ENCODE peak calls at places on chromosomes 2 and 18, in five cellular contexts. J, O, I, S and H are unnamed samples.

GRCh38 chr2:146817613-146818012 is 1027.2 kb upstream of the ACVR2A start:
- DNase-seq in J (no peak), O (no peak), I (no peak), S (no peak), H (peak)

GRCh38 chr2:27016801-27017325 is 15.9 kb upstream of the TMEM214 start:
- DNase-seq in J (peak), O (peak), I (peak), S (peak), H (peak)

GRCh38 chr2:2187196-2187595 is 143.9 kb downstream of the MYT1L start:
- DNase-seq in J (no peak), O (no peak), I (no peak), S (no peak), H (no peak)

GRCh38 chr18:54100920-54101319 is 123.5 kb downstream of the MBD2 start:
- DNase-seq in J (no peak), O (no peak), I (no peak), S (no peak), H (no peak)

GRCh38 chr2:147051814-147052213 is 793.0 kb upstream of the ACVR2A start:
- DNase-seq in J (no peak), O (no peak), I (no peak), S (no peak), H (no peak)

GRCh38 chr2:72182547-72183460 is 35.1 kb upstream of the CYP26B1 start:
- DNase-seq in J (no peak), O (no peak), I (no peak), S (no peak), H (no peak)

GRCh38 chr2:160226367-160226766 is 26.3 kb upstream of the ITGB6 start:
- DNase-seq in J (no peak), O (no peak), I (no peak), S (no peak), H (no peak)

GRCh38 chr18:36329684-36330434 is 32.3 kb downstream of the FHOD3 start:
- DNase-seq in J (no peak), O (no peak), I (peak), S (no peak), H (no peak)

GRCh38 chr18:55694291-55694690 is 106.3 kb upstream of the TCF4 start:
- DNase-seq in J (no peak), O (no peak), I (no peak), S (no peak), H (no peak)

GRCh38 chr18:48529796-48530195 is 9.0 kb upstream of the CTIF start:
- DNase-seq in J (no peak), O (no peak), I (no peak), S (no peak), H (no peak)

GRCh38 chr18:58148954-58149471 is 105.0 kb downstream of the NEDD4L start:
- DNase-seq in J (no peak), O (no peak), I (no peak), S (no peak), H (no peak)

GRCh38 chr2:8654483-8654882 is 27.4 kb upstream of the ID2 start:
- DNase-seq in J (no peak), O (no peak), I (no peak), S (no peak), H (no peak)

GRCh38 chr18:43533371-43533770 is 256.1 kb upstream of the SYT4 start:
- DNase-seq in J (no peak), O (no peak), I (no peak), S (no peak), H (no peak)

GRCh38 chr2:42824454-42824807 is 32.0 kb upstream of the HAAO start:
- DNase-seq in J (no peak), O (no peak), I (peak), S (no peak), H (no peak)

GRCh38 chr18:80097201-80097600 is 11.9 kb upstream of the ADNP2 start:
- DNase-seq in J (no peak), O (no peak), I (no peak), S (no peak), H (no peak)

GRCh38 chr2:121360566-121361300 is 75.7 kb upstream of the TFCP2L1 start:
- DNase-seq in J (peak), O (no peak), I (no peak), S (no peak), H (peak)

GRCh38 chr18:56043691-56044090 is 455.7 kb upstream of the TCF4 start:
- DNase-seq in J (no peak), O (no peak), I (no peak), S (no peak), H (peak)

GRCh38 chr2:47274054-47274779 is 119.1 kb upstream of the STPG4 start:
- DNase-seq in J (peak), O (no peak), I (no peak), S (no peak), H (peak)

GRCh38 chr18:77067315-77068061 is 65.1 kb downstream of the MBP start:
- DNase-seq in J (peak), O (no peak), I (no peak), S (peak), H (peak)

GRCh38 chr2:134379722-134380121 is 125.8 kb downstream of the MGAT5 start:
- DNase-seq in J (no peak), O (no peak), I (no peak), S (no peak), H (no peak)

GRCh38 chr2:189247276-189247675 is 67.7 kb upstream of the COL5A2 start:
- DNase-seq in J (no peak), O (no peak), I (no peak), S (no peak), H (no peak)

GRCh38 chr2:120939595-120940318 is 204.1 kb downstream of the GLI2 start:
- DNase-seq in J (peak), O (peak), I (no peak), S (no peak), H (no peak)

GRCh38 chr2:137255990-137256389 is 490.6 kb downstream of the THSD7B start:
- DNase-seq in J (no peak), O (no peak), I (no peak), S (no peak), H (no peak)

GRCh38 chr2:168998609-168999211 is 32.4 kb downstream of the ABCB11 start:
- DNase-seq in J (no peak), O (no peak), I (no peak), S (no peak), H (peak)
- TF ChIP-seq JUN in J (no peak), O (no peak), I (no peak), S (no peak), H (no peak)

GRCh38 chr2:109129356-109129920 is 433 bp downstream of the SH3RF3 start:
- DNase-seq in J (peak), O (no peak), I (peak), S (no peak), H (peak)

GRCh38 chr2:109129921-109130725 is 1.1 kb downstream of the SH3RF3 start:
- DNase-seq in J (no peak), O (no peak), I (peak), S (no peak), H (peak)

GRCh38 chr2:109128048-109128465 is 948 bp upstream of the SH3RF3 start:
- DNase-seq in J (peak), O (peak), I (peak), S (peak), H (peak)

GRCh38 chr2:109127556-109127955 is 1.4 kb upstream of the SH3RF3 start:
- DNase-seq in J (no peak), O (no peak), I (no peak), S (no peak), H (no peak)

GRCh38 chr2:109128466-109129355 is at the start of gene SH3RF3:
- DNase-seq in J (peak), O (no peak), I (peak), S (no peak), H (peak)
- TF ChIP-seq POLR2A in J (no peak), O (no peak), I (no peak), S (no peak), H (peak)

GRCh38 chr2:36807223-36807886 is 110.8 kb downstream of the VIT start:
- DNase-seq in J (no peak), O (no peak), I (no peak), S (no peak), H (no peak)
- TF ChIP-seq MAX in J (no peak), O (no peak), I (no peak), S (no peak), H (no peak)

GRCh38 chr2:96148410-96149217 is 3.4 kb upstream of the DUSP2 start:
- DNase-seq in J (peak), O (peak), I (peak), S (no peak), H (peak)
- TF ChIP-seq JUN in J (no peak), O (peak), I (peak), S (no peak), H (peak)

DNA sequence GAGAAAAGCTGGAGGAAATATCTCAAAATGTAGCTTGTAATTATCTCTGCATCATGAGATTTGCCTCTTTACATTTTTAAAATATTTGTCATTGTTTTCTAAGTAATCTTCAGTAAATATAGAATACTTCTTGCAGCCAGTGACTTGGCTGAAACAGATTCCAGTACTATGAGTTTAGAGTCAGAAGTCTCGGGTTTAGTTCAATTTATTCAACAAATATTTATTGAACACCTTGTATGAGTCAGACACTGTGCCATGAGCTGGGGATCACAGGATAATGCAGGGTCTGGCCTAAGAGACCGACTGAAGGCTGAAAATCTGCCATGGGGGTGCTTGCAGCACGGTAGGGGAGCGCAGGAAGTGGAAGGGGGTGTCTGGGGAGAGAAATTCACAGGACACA is 32.1 kb downstream of the CXCR4 start:
- DNase-seq in J (peak), O (no peak), I (no peak), S (no peak), H (no peak)
- TF ChIP-seq POLR2A in J (no peak), O (no peak), I (no peak), S (no peak), H (no peak)